ENCODE peak calls at places on chromosomes 3 and 15, in five cellular contexts. One of them, this sample, is unnamed.

GRCh38 chr3:129235310-129235917 is 14.0 kb upstream of the COPG1 start:
- DNase-seq in tibial artery: no peak
- DNase-seq in thoracic aorta: no peak
- DNase-seq in activated CD8-positive, alpha-beta T cell treated with anti-CD3 and anti-CD28 coated beads for 36 hours: no peak
- DNase-seq in AG04449: no peak
- DNase-seq in this sample: no peak

GRCh38 chr15:96595951-96596350 is 265.5 kb downstream of the NR2F2 start:
- DNase-seq in tibial artery: no peak
- DNase-seq in thoracic aorta: no peak
- DNase-seq in activated CD8-positive, alpha-beta T cell treated with anti-CD3 and anti-CD28 coated beads for 36 hours: no peak
- DNase-seq in AG04449: no peak
- DNase-seq in this sample: no peak

GRCh38 chr3:27657871-27658270 is 64.3 kb downstream of the EOMES start:
- DNase-seq in tibial artery: no peak
- DNase-seq in thoracic aorta: no peak
- DNase-seq in activated CD8-positive, alpha-beta T cell treated with anti-CD3 and anti-CD28 coated beads for 36 hours: no peak
- DNase-seq in AG04449: no peak
- DNase-seq in this sample: no peak

GRCh38 chr3:184262166-184262926 is 993 bp upstream of the CAMK2N2 start:
- DNase-seq in tibial artery: no peak
- DNase-seq in thoracic aorta: no peak
- DNase-seq in activated CD8-positive, alpha-beta T cell treated with anti-CD3 and anti-CD28 coated beads for 36 hours: peak; percentile 56
- DNase-seq in AG04449: no peak
- DNase-seq in this sample: no peak

GRCh38 chr15:49895337-49896223 is 223.5 kb downstream of the ATP8B4 start:
- DNase-seq in tibial artery: no peak
- DNase-seq in thoracic aorta: no peak
- DNase-seq in activated CD8-positive, alpha-beta T cell treated with anti-CD3 and anti-CD28 coated beads for 36 hours: no peak
- DNase-seq in AG04449: no peak
- DNase-seq in this sample: no peak

GRCh38 chr3:149454746-149455145 is 19.8 kb upstream of the TM4SF4 start:
- DNase-seq in tibial artery: no peak
- DNase-seq in thoracic aorta: no peak
- DNase-seq in activated CD8-positive, alpha-beta T cell treated with anti-CD3 and anti-CD28 coated beads for 36 hours: no peak
- DNase-seq in AG04449: peak; percentile 83
- DNase-seq in this sample: no peak

GRCh38 chr3:171420667-171421066 is 39.5 kb downstream of the TNIK start:
- DNase-seq in tibial artery: no peak
- DNase-seq in thoracic aorta: no peak
- DNase-seq in activated CD8-positive, alpha-beta T cell treated with anti-CD3 and anti-CD28 coated beads for 36 hours: no peak
- DNase-seq in AG04449: no peak
- DNase-seq in this sample: no peak

GRCh38 chr3:161556533-161556932 is 59.9 kb downstream of the OTOL1 start:
- DNase-seq in tibial artery: no peak
- DNase-seq in thoracic aorta: no peak
- DNase-seq in activated CD8-positive, alpha-beta T cell treated with anti-CD3 and anti-CD28 coated beads for 36 hours: no peak
- DNase-seq in AG04449: no peak
- DNase-seq in this sample: no peak

GRCh38 chr15:67249830-67250229 is 4.6 kb downstream of the AAGAB start:
- DNase-seq in tibial artery: no peak
- DNase-seq in thoracic aorta: no peak
- DNase-seq in activated CD8-positive, alpha-beta T cell treated with anti-CD3 and anti-CD28 coated beads for 36 hours: no peak
- DNase-seq in AG04449: no peak
- DNase-seq in this sample: no peak

GRCh38 chr3:111787556-111788463 is 71.3 kb upstream of the PHLDB2 start:
- DNase-seq in tibial artery: no peak
- DNase-seq in thoracic aorta: no peak
- DNase-seq in activated CD8-positive, alpha-beta T cell treated with anti-CD3 and anti-CD28 coated beads for 36 hours: no peak
- DNase-seq in AG04449: no peak
- DNase-seq in this sample: no peak

GRCh38 chr3:186955898-186956696 is 25.8 kb downstream of the ST6GAL1 start:
- DNase-seq in tibial artery: no peak
- DNase-seq in thoracic aorta: no peak
- DNase-seq in activated CD8-positive, alpha-beta T cell treated with anti-CD3 and anti-CD28 coated beads for 36 hours: no peak
- DNase-seq in AG04449: no peak
- DNase-seq in this sample: no peak

GRCh38 chr15:52071570-52071969 is 41.0 kb downstream of the BCL2L10 start:
- DNase-seq in tibial artery: no peak
- DNase-seq in thoracic aorta: no peak
- DNase-seq in activated CD8-positive, alpha-beta T cell treated with anti-CD3 and anti-CD28 coated beads for 36 hours: no peak
- DNase-seq in AG04449: no peak
- DNase-seq in this sample: no peak

GRCh38 chr3:163605915-163606314 is 1472.4 kb downstream of the SI start:
- DNase-seq in tibial artery: no peak
- DNase-seq in thoracic aorta: no peak
- DNase-seq in activated CD8-positive, alpha-beta T cell treated with anti-CD3 and anti-CD28 coated beads for 36 hours: no peak
- DNase-seq in AG04449: no peak
- DNase-seq in this sample: no peak

GRCh38 chr3:14906355-14906960 is 40.9 kb upstream of the NR2C2 start:
- DNase-seq in tibial artery: no peak
- DNase-seq in thoracic aorta: no peak
- DNase-seq in activated CD8-positive, alpha-beta T cell treated with anti-CD3 and anti-CD28 coated beads for 36 hours: no peak
- DNase-seq in AG04449: no peak
- DNase-seq in this sample: no peak

GRCh38 chr15:94387854-94388441 is 156.6 kb downstream of the MCTP2 start:
- DNase-seq in tibial artery: no peak
- DNase-seq in thoracic aorta: no peak
- DNase-seq in activated CD8-positive, alpha-beta T cell treated with anti-CD3 and anti-CD28 coated beads for 36 hours: peak; percentile 21
- DNase-seq in AG04449: no peak
- DNase-seq in this sample: no peak

GRCh38 chr15:65086680-65087111 is 10.2 kb downstream of the KBTBD13 start:
- DNase-seq in tibial artery: no peak
- DNase-seq in thoracic aorta: no peak
- DNase-seq in activated CD8-positive, alpha-beta T cell treated with anti-CD3 and anti-CD28 coated beads for 36 hours: peak; percentile 14
- DNase-seq in AG04449: no peak
- DNase-seq in this sample: no peak

GRCh38 chr3:59751606-59752005 is 701.8 kb upstream of the CFAP20DC start:
- DNase-seq in tibial artery: no peak
- DNase-seq in thoracic aorta: no peak
- DNase-seq in activated CD8-positive, alpha-beta T cell treated with anti-CD3 and anti-CD28 coated beads for 36 hours: no peak
- DNase-seq in AG04449: no peak
- DNase-seq in this sample: no peak

GRCh38 chr15:84582583-84583157 is 18.1 kb upstream of the ZSCAN2 start:
- DNase-seq in tibial artery: no peak
- DNase-seq in thoracic aorta: no peak
- DNase-seq in activated CD8-positive, alpha-beta T cell treated with anti-CD3 and anti-CD28 coated beads for 36 hours: peak; percentile 54
- DNase-seq in AG04449: no peak
- DNase-seq in this sample: no peak

GRCh38 chr3:48685603-48686511 is at the start of gene NCKIPSD:
- DNase-seq in tibial artery: peak; percentile 86
- DNase-seq in thoracic aorta: peak; percentile 59
- DNase-seq in activated CD8-positive, alpha-beta T cell treated with anti-CD3 and anti-CD28 coated beads for 36 hours: peak; percentile 94
- DNase-seq in AG04449: no peak
- DNase-seq in this sample: peak; percentile 97

GRCh38 chr3:107796786-107797185 is 274.0 kb downstream of the BBX start:
- DNase-seq in tibial artery: no peak
- DNase-seq in thoracic aorta: no peak
- DNase-seq in activated CD8-positive, alpha-beta T cell treated with anti-CD3 and anti-CD28 coated beads for 36 hours: no peak
- DNase-seq in AG04449: peak; percentile 41
- DNase-seq in this sample: no peak

GRCh38 chr15:48537277-48538113 is 108.0 kb downstream of the FBN1 start:
- DNase-seq in tibial artery: no peak
- DNase-seq in thoracic aorta: no peak
- DNase-seq in activated CD8-positive, alpha-beta T cell treated with anti-CD3 and anti-CD28 coated beads for 36 hours: no peak
- DNase-seq in AG04449: no peak
- DNase-seq in this sample: no peak

GRCh38 chr3:192844366-192844765 is 73.3 kb downstream of the MB21D2 start:
- DNase-seq in tibial artery: no peak
- DNase-seq in thoracic aorta: no peak
- DNase-seq in activated CD8-positive, alpha-beta T cell treated with anti-CD3 and anti-CD28 coated beads for 36 hours: no peak
- DNase-seq in AG04449: no peak
- DNase-seq in this sample: no peak

GRCh38 chr3:41301548-41301947 is 102.2 kb downstream of the CTNNB1 start:
- DNase-seq in tibial artery: no peak
- DNase-seq in thoracic aorta: no peak
- DNase-seq in activated CD8-positive, alpha-beta T cell treated with anti-CD3 and anti-CD28 coated beads for 36 hours: no peak
- DNase-seq in AG04449: no peak
- DNase-seq in this sample: no peak

GRCh38 chr15:74893627-74894026 is 3.8 kb downstream of the MPI start:
- DNase-seq in tibial artery: no peak
- DNase-seq in thoracic aorta: no peak
- DNase-seq in activated CD8-positive, alpha-beta T cell treated with anti-CD3 and anti-CD28 coated beads for 36 hours: peak; percentile 31
- DNase-seq in AG04449: no peak
- DNase-seq in this sample: no peak

GRCh38 chr15:47742742-47743141 is 25.4 kb downstream of the SEMA6D start:
- DNase-seq in tibial artery: no peak
- DNase-seq in thoracic aorta: no peak
- DNase-seq in activated CD8-positive, alpha-beta T cell treated with anti-CD3 and anti-CD28 coated beads for 36 hours: no peak
- DNase-seq in AG04449: no peak
- DNase-seq in this sample: no peak

GRCh38 chr3:83500422-83500821 is 1458.4 kb upstream of the CADM2 start:
- DNase-seq in tibial artery: no peak
- DNase-seq in thoracic aorta: no peak
- DNase-seq in activated CD8-positive, alpha-beta T cell treated with anti-CD3 and anti-CD28 coated beads for 36 hours: no peak
- DNase-seq in AG04449: no peak
- DNase-seq in this sample: no peak

GRCh38 chr3:25449857-25450256 is 21.8 kb downstream of the RARB start:
- DNase-seq in tibial artery: no peak
- DNase-seq in thoracic aorta: no peak
- DNase-seq in activated CD8-positive, alpha-beta T cell treated with anti-CD3 and anti-CD28 coated beads for 36 hours: no peak
- DNase-seq in AG04449: no peak
- DNase-seq in this sample: no peak

GRCh38 chr3:135516143-135516542 is 449.4 kb upstream of the PPP2R3A start:
- DNase-seq in tibial artery: no peak
- DNase-seq in thoracic aorta: no peak
- DNase-seq in activated CD8-positive, alpha-beta T cell treated with anti-CD3 and anti-CD28 coated beads for 36 hours: no peak
- DNase-seq in AG04449: no peak
- DNase-seq in this sample: no peak

GRCh38 chr3:122014741-122015140 is 7.3 kb downstream of the ILDR1 start:
- DNase-seq in tibial artery: no peak
- DNase-seq in thoracic aorta: no peak
- DNase-seq in activated CD8-positive, alpha-beta T cell treated with anti-CD3 and anti-CD28 coated beads for 36 hours: peak; percentile 50
- DNase-seq in AG04449: no peak
- DNase-seq in this sample: peak; percentile 73

DNA sequence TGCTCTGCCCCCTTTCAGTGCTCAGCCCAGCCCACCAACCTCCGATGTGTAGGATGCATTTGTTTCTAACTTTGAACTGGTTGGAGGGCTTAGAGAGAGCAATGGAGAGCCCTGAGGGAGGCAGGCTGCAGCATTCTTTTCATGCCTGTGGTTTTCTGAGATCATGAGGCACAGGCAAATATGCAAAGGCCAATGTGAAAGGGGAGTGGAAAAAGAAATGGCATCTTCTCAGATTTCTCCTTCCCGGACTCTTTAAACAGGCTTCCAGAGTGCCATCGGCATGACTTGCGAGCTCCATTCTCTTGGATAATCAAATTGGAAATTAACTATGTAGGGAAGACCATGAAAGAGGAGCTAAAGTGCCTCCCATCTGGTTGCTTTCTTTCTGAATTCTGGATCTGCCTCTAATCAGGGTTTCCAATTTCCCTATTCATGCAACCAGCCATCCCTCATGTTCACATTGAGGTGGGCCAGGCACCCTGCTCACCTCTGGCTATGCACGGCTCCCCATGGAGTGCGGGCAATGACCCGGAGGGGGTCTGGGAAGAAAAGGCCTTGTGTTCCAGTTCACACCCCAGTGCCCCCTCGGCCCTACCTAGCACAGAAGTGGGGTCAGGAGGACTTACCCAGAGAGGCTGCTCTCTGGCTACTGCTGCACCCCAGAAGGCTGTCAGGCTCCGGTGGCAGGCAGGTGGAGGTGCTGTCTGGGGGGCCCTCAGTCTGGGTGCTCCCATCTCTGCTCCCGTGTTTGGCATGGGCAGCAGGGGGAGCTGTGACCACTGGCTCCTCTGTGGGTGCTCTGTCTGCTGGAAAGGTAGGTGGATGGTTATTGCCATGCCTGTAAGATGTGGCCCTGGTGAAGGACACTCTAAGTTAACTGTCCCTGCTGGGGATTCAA is 16.1 kb downstream of the AMOTL2 start:
- DNase-seq in tibial artery: no peak
- DNase-seq in thoracic aorta: no peak
- DNase-seq in activated CD8-positive, alpha-beta T cell treated with anti-CD3 and anti-CD28 coated beads for 36 hours: peak; percentile 41
- DNase-seq in AG04449: peak; percentile 88
- DNase-seq in this sample: peak; percentile 64
- TF ChIP-seq CTCF in tibial artery: no peak
- TF ChIP-seq CTCF in thoracic aorta: no peak
- TF ChIP-seq CTCF in activated CD8-positive, alpha-beta T cell treated with anti-CD3 and anti-CD28 coated beads for 36 hours: no peak
- TF ChIP-seq CTCF in AG04449: peak; percentile 51
- TF ChIP-seq CTCF in this sample: peak; percentile 25

GRCh38 chr3:126396536-126396935 is 1.8 kb downstream of the CFAP100 start:
- DNase-seq in tibial artery: no peak
- DNase-seq in thoracic aorta: no peak
- DNase-seq in activated CD8-positive, alpha-beta T cell treated with anti-CD3 and anti-CD28 coated beads for 36 hours: no peak
- DNase-seq in AG04449: no peak
- DNase-seq in this sample: no peak

GRCh38 chr3:126394179-126394976 is at the start of gene CFAP100:
- DNase-seq in tibial artery: peak; percentile 39
- DNase-seq in thoracic aorta: no peak
- DNase-seq in activated CD8-positive, alpha-beta T cell treated with anti-CD3 and anti-CD28 coated beads for 36 hours: no peak
- DNase-seq in AG04449: no peak
- DNase-seq in this sample: no peak

GRCh38 chr3:126393563-126393962 is 1.1 kb upstream of the CFAP100 start:
- DNase-seq in tibial artery: no peak
- DNase-seq in thoracic aorta: no peak
- DNase-seq in activated CD8-positive, alpha-beta T cell treated with anti-CD3 and anti-CD28 coated beads for 36 hours: no peak
- DNase-seq in AG04449: no peak
- DNase-seq in this sample: no peak

GRCh38 chr3:126395846-126396513 is 1.3 kb downstream of the CFAP100 start:
- DNase-seq in tibial artery: no peak
- DNase-seq in thoracic aorta: no peak
- DNase-seq in activated CD8-positive, alpha-beta T cell treated with anti-CD3 and anti-CD28 coated beads for 36 hours: no peak
- DNase-seq in AG04449: no peak
- DNase-seq in this sample: no peak

GRCh38 chr3:126394977-126395321 is 240 bp downstream of the CFAP100 start:
- DNase-seq in tibial artery: no peak
- DNase-seq in thoracic aorta: no peak
- DNase-seq in activated CD8-positive, alpha-beta T cell treated with anti-CD3 and anti-CD28 coated beads for 36 hours: no peak
- DNase-seq in AG04449: no peak
- DNase-seq in this sample: no peak
- TF ChIP-seq CTCF in tibial artery: no peak
- TF ChIP-seq CTCF in thoracic aorta: no peak
- TF ChIP-seq CTCF in activated CD8-positive, alpha-beta T cell treated with anti-CD3 and anti-CD28 coated beads for 36 hours: no peak
- TF ChIP-seq CTCF in AG04449: no peak
- TF ChIP-seq CTCF in this sample: no peak

GRCh38 chr15:24039683-24040082 is 352.6 kb upstream of the NDN start:
- DNase-seq in tibial artery: no peak
- DNase-seq in thoracic aorta: no peak
- DNase-seq in activated CD8-positive, alpha-beta T cell treated with anti-CD3 and anti-CD28 coated beads for 36 hours: no peak
- DNase-seq in AG04449: no peak
- DNase-seq in this sample: no peak
- TF ChIP-seq CTCF in tibial artery: no peak
- TF ChIP-seq CTCF in thoracic aorta: no peak
- TF ChIP-seq CTCF in activated CD8-positive, alpha-beta T cell treated with anti-CD3 and anti-CD28 coated beads for 36 hours: no peak
- TF ChIP-seq CTCF in AG04449: no peak
- TF ChIP-seq CTCF in this sample: no peak

GRCh38 chr3:52494446-52494845 is 692 bp upstream of the STAB1 start:
- DNase-seq in tibial artery: no peak
- DNase-seq in thoracic aorta: no peak
- DNase-seq in activated CD8-positive, alpha-beta T cell treated with anti-CD3 and anti-CD28 coated beads for 36 hours: no peak
- DNase-seq in AG04449: no peak
- DNase-seq in this sample: no peak
- TF ChIP-seq CTCF in tibial artery: no peak
- TF ChIP-seq CTCF in thoracic aorta: no peak
- TF ChIP-seq CTCF in activated CD8-positive, alpha-beta T cell treated with anti-CD3 and anti-CD28 coated beads for 36 hours: no peak
- TF ChIP-seq CTCF in AG04449: no peak
- TF ChIP-seq CTCF in this sample: no peak

This sample was measured in GM10248.